ENCODE peak calls at places on chromosome 11, in five cellular contexts. M is endodermal cell; R is tibial nerve; H is effector memory CD4-positive, alpha-beta T cell; B is CD4-positive, CD25-positive, alpha-beta regulatory T cell. O is an unnamed sample.

GRCh38 chr11:127268956-127269355 is 268.4 kb upstream of the KIRREL3 start:
- DNase-seq in M (no peak), H (no peak), R (no peak), B (no peak), O (no peak)

GRCh38 chr11:45473491-45473890 is 187.3 kb upstream of the SYT13 start:
- DNase-seq in R (no peak), H (no peak), M (peak; percentile 54), B (no peak), O (no peak)

GRCh38 chr11:71129624-71130023 is 122.8 kb downstream of the SHANK2 start:
- DNase-seq in M (no peak), R (no peak), H (no peak), B (no peak), O (no peak)

GRCh38 chr11:79342236-79342635 is 98.6 kb downstream of the TENM4 start:
- DNase-seq in M (no peak), R (no peak), H (no peak), B (no peak), O (no peak)

GRCh38 chr11:64456509-64457320 is 97.8 kb downstream of the RPS6KA4 start:
- DNase-seq in R (no peak), H (no peak), B (no peak), M (no peak), O (no peak)

GRCh38 chr11:74683941-74684481 is 47.2 kb downstream of the CHRDL2 start:
- DNase-seq in H (no peak), R (no peak), M (peak; percentile 43), B (no peak), O (no peak)

GRCh38 chr11:36231300-36231699 is 57.9 kb downstream of the COMMD9 start:
- DNase-seq in H (no peak), M (no peak), R (no peak), B (no peak), O (no peak)

GRCh38 chr11:115964091-115964490 is 459.9 kb upstream of the CADM1 start:
- DNase-seq in R (no peak), M (no peak), B (no peak), H (no peak), O (no peak)

GRCh38 chr11:16780698-16781550 is 42.5 kb downstream of the C11orf58 start:
- DNase-seq in M (no peak), H (no peak), B (no peak), R (no peak), O (no peak)

GRCh38 chr11:30653606-30654005 is 67.5 kb upstream of the MPPED2 start:
- DNase-seq in R (no peak), M (no peak), B (no peak), H (no peak), O (no peak)

GRCh38 chr11:94742645-94743044 is 25.5 kb upstream of the AMOTL1 start:
- DNase-seq in H (no peak), M (no peak), B (no peak), R (no peak), O (no peak)

GRCh38 chr11:65440831-65441499 is 18.4 kb downstream of the NEAT1 start:
- DNase-seq in B (no peak), M (no peak), R (peak; percentile 9), H (no peak), O (no peak)

GRCh38 chr11:124762077-124762623 is at the start of gene ESAM:
- DNase-seq in M (peak; percentile 81), B (peak; percentile 65), R (no peak), H (peak; percentile 55), O (peak; percentile 71)

GRCh38 chr11:38206663-38207062 is 1608.6 kb upstream of the RAG2 start:
- DNase-seq in R (no peak), B (no peak), H (no peak), M (no peak), O (no peak)

GRCh38 chr11:74280494-74280893 is 30.9 kb downstream of the P4HA3 start:
- DNase-seq in M (no peak), H (no peak), B (no peak), R (no peak), O (no peak)

GRCh38 chr11:1767399-1768140 is 3.8 kb upstream of the CTSD start:
- DNase-seq in M (no peak), R (no peak), B (no peak), H (no peak), O (no peak)

GRCh38 chr11:34910817-34911216 is 5.4 kb downstream of the APIP start:
- DNase-seq in H (no peak), B (no peak), R (no peak), M (no peak), O (no peak)

GRCh38 chr11:100545970-100546369 is 141.1 kb upstream of the ARHGAP42 start:
- DNase-seq in H (no peak), M (no peak), B (no peak), R (no peak), O (no peak)

GRCh38 chr11:65111537-65112225 is at the start of gene TM7SF2:
- DNase-seq in R (peak; percentile 93), M (peak; percentile 98), B (peak; percentile 92), H (peak; percentile 93), O (peak; percentile 93)

GRCh38 chr11:96204366-96204659 is 138.7 kb downstream of the MAML2 start:
- DNase-seq in B (no peak), R (no peak), M (peak; percentile 13), H (no peak), O (no peak)

GRCh38 chr11:75814686-75815344 is at the start of gene UVRAG:
- DNase-seq in M (peak; percentile 100), R (peak; percentile 98), H (peak; percentile 98), B (peak; percentile 99), O (peak; percentile 100)

GRCh38 chr11:13328276-13328675 is 50.7 kb downstream of the BMAL1 start:
- DNase-seq in R (no peak), H (no peak), B (no peak), M (no peak), O (no peak)

GRCh38 chr11:11569936-11570491 is 51.8 kb downstream of the GALNT18 start:
- DNase-seq in B (no peak), R (peak; percentile 28), H (no peak), M (no peak), O (no peak)

GRCh38 chr11:10108901-10109665 is 184.9 kb downstream of the SBF2 start:
- DNase-seq in R (no peak), B (no peak), M (no peak), H (no peak), O (no peak)

GRCh38 chr11:125200441-125200840 is 35.9 kb downstream of the PKNOX2 start:
- DNase-seq in H (no peak), B (no peak), R (no peak), M (no peak), O (no peak)

GRCh38 chr11:113675003-113675471 is 31.1 kb downstream of the TMPRSS5 start:
- DNase-seq in H (no peak), B (no peak), R (no peak), M (peak; percentile 40), O (no peak)

GRCh38 chr11:104995001-104995408 is 26.6 kb upstream of the CASP4 start:
- DNase-seq in R (no peak), H (no peak), M (no peak), B (no peak), O (no peak)

GRCh38 chr11:104594228-104594958 is 303.9 kb downstream of the CASP12 start:
- DNase-seq in M (no peak), H (no peak), R (no peak), B (no peak), O (no peak)

GRCh38 chr11:128862913-128863660 is 4.0 kb downstream of the KCNJ1 start:
- DNase-seq in B (no peak), H (no peak), R (no peak), M (no peak), O (no peak)

GRCh38 chr11:78350646-78351165 is 66.9 kb downstream of the GAB2 start:
- DNase-seq in M (no peak), H (no peak), B (no peak), R (no peak), O (no peak)

GRCh38 chr11:6319001-6319878 is 1.1 kb downstream of the CAVIN3 start:
- DNase-seq in B (no peak), M (peak; percentile 79), H (no peak), R (no peak), O (no peak)

GRCh38 chr11:132644511-132644910 is 887.8 kb downstream of the OPCML start:
- DNase-seq in B (no peak), H (no peak), R (no peak), M (no peak), O (no peak)

GRCh38 chr11:29119116-29119515 is 897.7 kb downstream of the KCNA4 start:
- DNase-seq in R (no peak), M (no peak), H (no peak), B (no peak), O (no peak)

GRCh38 chr11:74022541-74022940 is 13.7 kb upstream of the UCP3 start:
- DNase-seq in B (no peak), H (no peak), M (no peak), R (no peak), O (no peak)

GRCh38 chr11:56909080-56909479 is 79.6 kb upstream of the OR5AK2 start:
- DNase-seq in H (no peak), M (no peak), R (no peak), B (no peak), O (no peak)

GRCh38 chr11:134206185-134206584 is 17.6 kb downstream of the NCAPD3 start:
- DNase-seq in B (no peak), M (no peak), R (no peak), H (no peak), O (no peak)
- H3K27ac ChIP-seq in B (no peak overlapping the region), M (no peak overlapping the region), R (no peak overlapping the region), H (no peak overlapping the region), O (no peak overlapping the region)

GRCh38 chr11:66969584-66970205 is 5.4 kb upstream of the C11orf86 start:
- DNase-seq in R (no peak), H (no peak), M (no peak), B (no peak), O (no peak)
- H3K4me1 ChIP-seq in R (peaks cover 18% of the 10 kb centered on the region), H (no peaks in the 10 kb centered on the region), M (no peaks in the 10 kb centered on the region), B (no peaks in the 10 kb centered on the region), O (no peaks in the 10 kb centered on the region)

DNA sequence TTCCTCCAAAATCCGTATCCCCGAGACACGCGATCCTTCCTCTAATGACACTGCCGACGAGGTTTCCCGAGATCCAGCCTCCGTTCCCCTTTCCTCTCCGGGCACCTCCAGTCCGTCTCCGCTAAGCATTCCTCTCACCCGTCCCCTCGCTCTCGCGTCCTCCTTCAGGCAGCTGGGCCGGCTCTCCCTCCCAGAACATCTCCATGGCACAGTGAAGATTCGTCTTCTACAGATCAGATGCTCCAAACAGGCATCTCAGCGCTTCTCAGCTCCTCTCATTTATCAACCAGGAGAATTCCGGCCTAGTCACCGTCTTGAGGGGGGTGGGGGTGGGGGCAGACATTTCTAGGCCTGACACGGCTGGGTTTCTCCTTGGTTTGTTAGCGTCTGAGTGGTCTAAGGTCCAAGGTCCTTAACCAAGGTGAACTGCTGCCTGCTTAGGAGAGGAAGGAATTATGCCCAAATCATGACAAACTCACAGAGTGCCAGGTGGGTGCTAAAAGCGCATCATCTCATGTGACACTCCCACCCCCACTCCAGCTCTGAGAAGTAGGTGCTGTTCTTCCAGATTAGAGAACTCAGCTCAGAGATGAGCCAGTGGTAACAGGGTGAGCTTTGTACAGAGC is at the start of gene SPTBN2:
- DNase-seq in M (peak; percentile 82), R (no peak), H (no peak), B (no peak), O (no peak)
- H3K4me3 ChIP-seq in M (peak within 1 kb of the TSS; percentile 75), R (peak within 1 kb of the TSS; percentile 45), H (no peak within 1 kb of the TSS), B (no peak within 1 kb of the TSS), O (no peak within 1 kb of the TSS)

GRCh38 chr11:267491-267994 is 10.7 kb upstream of the NLRP6 start:
- DNase-seq in M (peak; percentile 47), B (peak; percentile 61), R (no peak), H (peak; percentile 61), O (peak; percentile 67)
- H3K27ac ChIP-seq in M (no peak overlapping the region), B (peak overlapping the region; percentile 87), R (peak overlapping the region; percentile 82), H (peak overlapping the region; percentile 79), O (peak overlapping the region; percentile 72)

GRCh38 chr11:3834349-3835099 is 6.2 kb downstream of the RHOG start:
- DNase-seq in R (peak; percentile 27), B (no peak), H (no peak), M (no peak), O (no peak)
- H3K4me1 ChIP-seq in R (peaks cover 77% of the 10 kb centered on the region), B (peaks cover 89% of the 10 kb centered on the region), H (peaks cover 80% of the 10 kb centered on the region), M (peaks cover 19% of the 10 kb centered on the region), O (peaks cover 93% of the 10 kb centered on the region)

GRCh38 chr11:119359365-119360229 is 13.1 kb upstream of the MFRP start:
- DNase-seq in H (no peak), M (no peak), B (no peak), R (no peak), O (no peak)
- H3K4me3 ChIP-seq in H (no peak overlapping the region), M (no peak overlapping the region), B (no peak overlapping the region), R (no peak overlapping the region), O (no peak overlapping the region)